ENCODE peak calls at places on chromosomes 12 and 14, in ten cellular contexts. One of them, this sample, is unnamed.

GRCh38 chr14:91924871-91925726 is 22.4 kb downstream of the FBLN5 start:
- DNase-seq in body of pancreas: no peak
- DNase-seq in hypothalamus: no peak
- DNase-seq in Jurkat, Clone E6-1: no peak
- DNase-seq in MCF 10A: no peak
- DNase-seq in effector CD8-positive, alpha-beta T cell: no peak
- DNase-seq in ELR: no peak
- DNase-seq in kidney glomerular epithelial cell: no peak
- DNase-seq in omental fat pad: no peak
- DNase-seq in GM12892: no peak
- DNase-seq in this sample: peak

GRCh38 chr14:75022655-75023054 is 19.9 kb downstream of the EIF2B2 start:
- DNase-seq in body of pancreas: no peak
- DNase-seq in hypothalamus: no peak
- DNase-seq in Jurkat, Clone E6-1: no peak
- DNase-seq in MCF 10A: peak
- DNase-seq in effector CD8-positive, alpha-beta T cell: no peak
- DNase-seq in ELR: peak
- DNase-seq in kidney glomerular epithelial cell: no peak
- DNase-seq in omental fat pad: no peak
- DNase-seq in GM12892: no peak
- DNase-seq in this sample: peak

GRCh38 chr12:122078141-122079037 is at the start of gene MLXIP:
- DNase-seq in body of pancreas: peak
- DNase-seq in hypothalamus: peak
- DNase-seq in Jurkat, Clone E6-1: peak
- DNase-seq in MCF 10A: peak
- DNase-seq in effector CD8-positive, alpha-beta T cell: peak
- DNase-seq in ELR: peak
- DNase-seq in kidney glomerular epithelial cell: peak
- DNase-seq in omental fat pad: peak
- DNase-seq in GM12892: peak
- DNase-seq in this sample: peak

GRCh38 chr14:102927346-102927877 is 4.9 kb downstream of the AMN start:
- DNase-seq in body of pancreas: peak
- DNase-seq in hypothalamus: no peak
- DNase-seq in Jurkat, Clone E6-1: no peak
- DNase-seq in MCF 10A: peak
- DNase-seq in effector CD8-positive, alpha-beta T cell: no peak
- DNase-seq in ELR: no peak
- DNase-seq in kidney glomerular epithelial cell: no peak
- DNase-seq in omental fat pad: no peak
- DNase-seq in GM12892: no peak
- DNase-seq in this sample: peak

GRCh38 chr12:4240161-4240783 is 33.3 kb upstream of the CCND2 start:
- DNase-seq in body of pancreas: no peak
- DNase-seq in hypothalamus: no peak
- DNase-seq in Jurkat, Clone E6-1: no peak
- DNase-seq in MCF 10A: no peak
- DNase-seq in effector CD8-positive, alpha-beta T cell: no peak
- DNase-seq in ELR: no peak
- DNase-seq in kidney glomerular epithelial cell: no peak
- DNase-seq in omental fat pad: no peak
- DNase-seq in GM12892: no peak
- DNase-seq in this sample: no peak

GRCh38 chr12:32444895-32445294 is 45.5 kb downstream of the FGD4 start:
- DNase-seq in body of pancreas: peak
- DNase-seq in hypothalamus: no peak
- DNase-seq in Jurkat, Clone E6-1: no peak
- DNase-seq in MCF 10A: peak
- DNase-seq in effector CD8-positive, alpha-beta T cell: no peak
- DNase-seq in ELR: peak
- DNase-seq in kidney glomerular epithelial cell: peak
- DNase-seq in omental fat pad: no peak
- DNase-seq in GM12892: no peak
- DNase-seq in this sample: no peak

GRCh38 chr14:91377700-91378652 is 39.6 kb downstream of the CCDC88C start:
- DNase-seq in body of pancreas: no peak
- DNase-seq in hypothalamus: no peak
- DNase-seq in Jurkat, Clone E6-1: no peak
- DNase-seq in MCF 10A: no peak
- DNase-seq in effector CD8-positive, alpha-beta T cell: no peak
- DNase-seq in ELR: no peak
- DNase-seq in kidney glomerular epithelial cell: no peak
- DNase-seq in omental fat pad: no peak
- DNase-seq in GM12892: no peak
- DNase-seq in this sample: no peak

GRCh38 chr12:47935196-47935595 is 28.2 kb upstream of the TMEM106C start:
- DNase-seq in body of pancreas: peak
- DNase-seq in hypothalamus: no peak
- DNase-seq in Jurkat, Clone E6-1: no peak
- DNase-seq in MCF 10A: no peak
- DNase-seq in effector CD8-positive, alpha-beta T cell: no peak
- DNase-seq in ELR: peak
- DNase-seq in kidney glomerular epithelial cell: no peak
- DNase-seq in omental fat pad: no peak
- DNase-seq in GM12892: no peak
- DNase-seq in this sample: peak

GRCh38 chr12:47807338-47807737 is 12.4 kb downstream of the HDAC7 start:
- DNase-seq in body of pancreas: no peak
- DNase-seq in hypothalamus: no peak
- DNase-seq in Jurkat, Clone E6-1: no peak
- DNase-seq in MCF 10A: no peak
- DNase-seq in effector CD8-positive, alpha-beta T cell: no peak
- DNase-seq in ELR: no peak
- DNase-seq in kidney glomerular epithelial cell: no peak
- DNase-seq in omental fat pad: no peak
- DNase-seq in GM12892: no peak
- DNase-seq in this sample: no peak

GRCh38 chr12:23055004-23055403 is 430.0 kb downstream of the ETNK1 start:
- DNase-seq in body of pancreas: peak
- DNase-seq in hypothalamus: no peak
- DNase-seq in Jurkat, Clone E6-1: peak
- DNase-seq in MCF 10A: peak
- DNase-seq in effector CD8-positive, alpha-beta T cell: no peak
- DNase-seq in ELR: peak
- DNase-seq in kidney glomerular epithelial cell: peak
- DNase-seq in omental fat pad: no peak
- DNase-seq in GM12892: no peak
- DNase-seq in this sample: no peak

GRCh38 chr14:34021096-34021495 is 70.2 kb upstream of the EGLN3 start:
- DNase-seq in body of pancreas: peak
- DNase-seq in hypothalamus: no peak
- DNase-seq in Jurkat, Clone E6-1: no peak
- DNase-seq in MCF 10A: no peak
- DNase-seq in effector CD8-positive, alpha-beta T cell: no peak
- DNase-seq in ELR: no peak
- DNase-seq in kidney glomerular epithelial cell: no peak
- DNase-seq in omental fat pad: no peak
- DNase-seq in GM12892: no peak
- DNase-seq in this sample: no peak

GRCh38 chr14:50095895-50096294 is 20.5 kb downstream of the VCPKMT start:
- DNase-seq in body of pancreas: no peak
- DNase-seq in hypothalamus: no peak
- DNase-seq in Jurkat, Clone E6-1: peak
- DNase-seq in MCF 10A: no peak
- DNase-seq in effector CD8-positive, alpha-beta T cell: no peak
- DNase-seq in ELR: no peak
- DNase-seq in kidney glomerular epithelial cell: no peak
- DNase-seq in omental fat pad: no peak
- DNase-seq in GM12892: no peak
- DNase-seq in this sample: no peak

GRCh38 chr14:99946652-99947489 is 118.4 kb upstream of the EVL start:
- DNase-seq in body of pancreas: no peak
- DNase-seq in hypothalamus: no peak
- DNase-seq in Jurkat, Clone E6-1: no peak
- DNase-seq in MCF 10A: peak
- DNase-seq in effector CD8-positive, alpha-beta T cell: peak
- DNase-seq in ELR: peak
- DNase-seq in kidney glomerular epithelial cell: peak
- DNase-seq in omental fat pad: no peak
- DNase-seq in GM12892: peak
- DNase-seq in this sample: no peak

GRCh38 chr14:69464829-69465228 is 19.7 kb upstream of the PLEKHD1 start:
- DNase-seq in body of pancreas: no peak
- DNase-seq in hypothalamus: no peak
- DNase-seq in Jurkat, Clone E6-1: no peak
- DNase-seq in MCF 10A: no peak
- DNase-seq in effector CD8-positive, alpha-beta T cell: no peak
- DNase-seq in ELR: peak
- DNase-seq in kidney glomerular epithelial cell: peak
- DNase-seq in omental fat pad: no peak
- DNase-seq in GM12892: no peak
- DNase-seq in this sample: no peak